ENCODE peak calls at places on chromosomes 1 and 21, in six cellular contexts. E is mesendoderm, B is mesenchymal stem cell, L is IMR-90, W is H9, A is H1. I is an unnamed sample.

GRCh38 chr1:218778731-218779130 is 394.9 kb upstream of the LYPLAL1 start:
- DNase-seq in B (no peak), E (no peak), W (no peak), A (no peak), L (no peak), I (no peak)

GRCh38 chr21:45819478-45820170 is 161.9 kb upstream of the COL6A1 start:
- DNase-seq in B (no peak), E (no peak), W (no peak), A (no peak), L (no peak), I (no peak)

GRCh38 chr1:207948536-207949250 is 37.8 kb upstream of the CD34 start:
- DNase-seq in E (no peak), L (no peak), W (no peak), A (no peak), B (no peak), I (no peak)

GRCh38 chr1:183331095-183331742 is 87.0 kb downstream of the NMNAT2 start:
- DNase-seq in B (no peak), A (peak; percentile 66), L (no peak), E (peak; percentile 95), W (peak; percentile 62), I (peak; percentile 26)

GRCh38 chr1:213414901-213415300 is 363.9 kb downstream of the RPS6KC1 start:
- DNase-seq in E (no peak), L (no peak), W (no peak), B (no peak), A (no peak), I (no peak)

GRCh38 chr1:151156515-151156819 is at the start of gene TNFAIP8L2:
- DNase-seq in E (peak; percentile 8), B (no peak), W (peak; percentile 54), A (no peak), L (no peak), I (no peak)

GRCh38 chr1:25199876-25200620 is 32.3 kb downstream of the SYF2 start:
- DNase-seq in W (no peak), E (no peak), B (no peak), L (no peak), A (no peak), I (no peak)

GRCh38 chr1:201624741-201625646 is 86.1 kb downstream of the NAV1 start:
- DNase-seq in E (no peak), W (no peak), A (no peak), B (peak; percentile 98), L (peak; percentile 98), I (no peak)

GRCh38 chr21:37463083-37463780 is 96.7 kb downstream of the DYRK1A start:
- DNase-seq in W (no peak), B (peak; percentile 83), L (peak; percentile 80), A (no peak), E (peak; percentile 61), I (no peak)

GRCh38 chr1:42777860-42778259 is 6.9 kb upstream of the TMEM269 start:
- DNase-seq in W (no peak), L (peak; percentile 46), A (peak; percentile 68), E (peak; percentile 61), B (peak; percentile 47), I (peak; percentile 26)

GRCh38 chr21:42437786-42438185 is 34.1 kb downstream of the UBASH3A start:
- DNase-seq in W (peak; percentile 56), L (peak; percentile 2), A (no peak), E (peak; percentile 59), B (no peak), I (peak; percentile 20)

GRCh38 chr1:89041055-89041707 is 18.5 kb upstream of the GBP3 start:
- DNase-seq in E (no peak), A (no peak), B (peak; percentile 42), W (no peak), L (peak; percentile 88), I (no peak)

GRCh38 chr1:89615676-89616598 is 17.0 kb upstream of the LRRC8C start:
- DNase-seq in A (no peak), E (peak; percentile 51), L (no peak), B (no peak), W (peak; percentile 35), I (no peak)

GRCh38 chr1:227886503-227886961 is 61.2 kb downstream of the WNT9A start:
- DNase-seq in B (no peak), A (peak; percentile 60), E (no peak), W (peak; percentile 39), L (no peak), I (no peak)

GRCh38 chr1:220594356-220594755 is 66.4 kb downstream of the MARK1 start:
- DNase-seq in B (no peak), A (no peak), W (no peak), L (peak; percentile 33), E (no peak), I (no peak)

GRCh38 chr1:14928412-14928811 is 225.1 kb upstream of the TMEM51 start:
- DNase-seq in A (no peak), W (no peak), E (peak; percentile 56), B (peak; percentile 59), L (no peak), I (no peak)

GRCh38 chr1:89907669-89908293 is 86.9 kb downstream of the LRRC8D start:
- DNase-seq in W (no peak), B (peak; percentile 77), L (peak; percentile 82), A (no peak), E (peak; percentile 21), I (no peak)

GRCh38 chr1:213452504-213452903 is 401.5 kb downstream of the RPS6KC1 start:
- DNase-seq in E (no peak), A (no peak), L (no peak), W (no peak), B (no peak), I (no peak)

GRCh38 chr1:22544606-22545005 is 18.7 kb upstream of the EPHA8 start:
- DNase-seq in L (no peak), A (no peak), W (no peak), B (no peak), E (no peak), I (no peak)

GRCh38 chr1:186957339-186957738 is 128.6 kb downstream of the PLA2G4A start:
- DNase-seq in L (peak; percentile 15), B (no peak), W (no peak), A (no peak), E (no peak), I (no peak)

GRCh38 chr1:48676376-48676775 is 100.3 kb downstream of the BEND5 start:
- DNase-seq in E (no peak), W (no peak), A (no peak), B (no peak), L (no peak), I (no peak)

GRCh38 chr1:179082308-179083030 is 599 bp downstream of the TOR3A start:
- DNase-seq in E (no peak), L (no peak), W (peak; percentile 63), B (peak; percentile 42), A (peak; percentile 69), I (peak; percentile 33)

GRCh38 chr1:53068314-53069084 is 6.5 kb downstream of the PODN start:
- DNase-seq in W (no peak), A (no peak), L (no peak), B (no peak), E (no peak), I (no peak)

GRCh38 chr21:34916446-34916845 is 132.7 kb downstream of the RUNX1 start:
- DNase-seq in B (peak; percentile 87), E (no peak), L (peak; percentile 86), W (no peak), A (no peak), I (no peak)

GRCh38 chr1:172286629-172287076 is 133.8 kb upstream of the C1orf105 start:
- DNase-seq in E (no peak), W (no peak), B (peak; percentile 94), L (peak; percentile 86), A (no peak), I (no peak)

DNA sequence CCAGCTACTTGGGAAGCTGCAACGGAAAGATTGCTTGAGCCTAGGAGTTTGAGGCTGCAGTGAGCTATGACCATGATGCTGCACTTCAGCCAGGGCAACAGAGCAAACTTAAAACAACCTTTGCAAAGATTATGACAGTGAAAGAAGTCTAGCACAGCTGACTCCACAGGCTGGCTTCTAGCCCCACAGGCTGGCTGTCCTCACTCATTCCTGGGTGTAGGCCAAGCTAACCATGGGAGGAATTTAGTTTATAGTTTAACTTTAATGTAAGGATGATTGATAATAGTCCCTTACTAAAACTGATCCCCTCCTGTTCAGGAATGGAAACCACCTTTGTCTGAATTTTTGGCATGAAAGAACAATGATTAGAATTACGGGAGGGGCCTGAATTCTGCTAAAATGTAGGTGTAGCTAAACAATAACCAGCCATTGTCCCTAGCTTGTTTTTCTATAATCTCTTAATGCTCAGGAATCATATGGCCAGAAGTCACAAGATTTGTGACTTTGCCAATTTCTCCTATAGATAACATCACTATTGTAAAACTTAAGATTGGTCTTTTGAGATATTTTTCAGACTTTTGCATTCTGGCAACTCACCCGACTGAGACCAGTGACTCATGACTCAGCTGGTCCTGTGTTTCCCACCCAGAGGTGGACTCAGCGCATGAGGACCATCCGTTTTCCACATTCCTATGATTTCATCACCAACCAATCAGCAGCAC is 28.1 kb upstream of the SGIP1 start:
- DNase-seq in L (peak; percentile 82), B (peak; percentile 57), W (no peak), E (no peak), A (no peak), I (no peak)
- H2BK15ac ChIP-seq in L (peak overlapping the region; percentile 12), B (no peak overlapping the region), W (no peak overlapping the region), E (no peak overlapping the region), A (no peak overlapping the region), I (no peak overlapping the region)

GRCh38 chr1:234916840-234917239 is 211.8 kb downstream of the TOMM20 start:
- DNase-seq in E (no peak), B (no peak), A (no peak), L (no peak), W (no peak), I (no peak)
- H2BK15ac ChIP-seq in E (no peak overlapping the region), B (no peak overlapping the region), A (no peak overlapping the region), L (no peak overlapping the region), W (no peak overlapping the region), I (no peak overlapping the region)

GRCh38 chr1:192518700-192519099 is 56.9 kb upstream of the RGS1 start:
- DNase-seq in W (no peak), E (no peak), B (no peak), L (peak; percentile 33), A (no peak), I (no peak)
- H2BK15ac ChIP-seq in W (no peak overlapping the region), E (no peak overlapping the region), B (no peak overlapping the region), L (no peak overlapping the region), A (no peak overlapping the region), I (no peak overlapping the region)

GRCh38 chr1:52026278-52026677 is 7.3 kb downstream of the KTI12 start:
- DNase-seq in W (no peak), L (no peak), A (no peak), B (no peak), E (no peak), I (no peak)

DNA sequence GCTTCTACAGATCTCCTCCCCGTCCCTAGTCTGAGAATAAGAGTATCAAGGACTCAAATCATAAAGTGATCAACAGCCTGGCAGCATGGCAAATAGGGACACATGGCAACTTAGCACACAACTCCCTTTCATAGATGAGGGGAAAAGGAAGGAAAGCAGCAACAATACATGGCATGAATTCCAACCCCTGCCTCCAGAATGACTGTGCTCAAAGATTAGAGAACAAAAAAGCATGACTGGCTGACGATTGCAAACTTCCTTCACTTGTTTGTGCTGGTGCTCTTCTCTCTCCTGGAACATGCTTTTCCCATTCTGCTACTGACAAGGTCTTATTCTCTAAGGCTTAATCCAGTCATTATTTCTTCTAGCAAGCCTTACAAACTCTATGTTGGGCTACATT is 11.5 kb downstream of the KTI12 start:
- DNase-seq in B (no peak), E (no peak), L (no peak), A (no peak), W (no peak), I (no peak)
- H2BK15ac ChIP-seq in B (no peak overlapping the region), E (no peak overlapping the region), L (no peak overlapping the region), A (no peak overlapping the region), W (no peak overlapping the region), I (no peak overlapping the region)